ENCODE peak calls at places on chromosomes 12 and 14, in nine cellular contexts. X is CD4-positive, CD25-positive, alpha-beta regulatory T cell; N is HCT116; V is lung; J is naive thymus-derived CD4-positive, alpha-beta T cell; U is endothelial cell of umbilical vein; Q is left ventricle myocardium inferior; D is tibial artery; K is fibroblast of lung. G is an unnamed sample.

GRCh38 chr12:131347345-131347714 is 363.6 kb upstream of the SFSWAP start:
- DNase-seq in D (no peak), K (no peak), J (no peak), V (no peak), Q (no peak), X (no peak), N (no peak), U (no peak), G (no peak)

GRCh38 chr14:32217301-32217700 is 14.2 kb upstream of the RNU6-8 start:
- DNase-seq in Q (no peak), X (no peak), N (no peak), U (no peak), K (no peak), D (no peak), V (no peak), J (no peak), G (no peak)

GRCh38 chr14:93715279-93715927 is 72.9 kb downstream of the PRIMA1 start:
- DNase-seq in N (no peak), U (no peak), D (no peak), V (no peak), J (no peak), X (no peak), Q (no peak), K (no peak), G (no peak)

GRCh38 chr12:65657635-65658034 is 166.6 kb upstream of the HMGA2 start:
- DNase-seq in Q (no peak), V (no peak), N (no peak), J (no peak), U (no peak), X (no peak), D (no peak), K (peak; percentile 64), G (no peak)

GRCh38 chr12:6345319-6346071 is 3.6 kb upstream of the TNFRSF1A start:
- DNase-seq in Q (no peak), U (peak; percentile 94), N (peak; percentile 85), X (no peak), D (peak; percentile 94), K (peak; percentile 98), J (no peak), V (no peak), G (peak; percentile 97)

GRCh38 chr12:32706337-32707024 is 27.4 kb downstream of the DNM1L start:
- DNase-seq in Q (no peak), D (no peak), V (no peak), N (no peak), J (no peak), K (no peak), X (no peak), U (no peak), G (no peak)

GRCh38 chr12:132483208-132483607 is 6.7 kb upstream of the FBRSL1 start:
- DNase-seq in K (no peak), D (no peak), J (no peak), V (no peak), U (no peak), Q (no peak), X (no peak), N (no peak), G (no peak)

GRCh38 chr12:8527250-8528130 is 13.2 kb downstream of the CLEC4E start:
- DNase-seq in K (no peak), Q (no peak), V (no peak), D (no peak), J (no peak), N (no peak), X (no peak), U (no peak), G (no peak)

GRCh38 chr14:72292689-72293024 is 360.4 kb downstream of the RGS6 start:
- DNase-seq in X (no peak), K (no peak), V (no peak), D (no peak), Q (no peak), U (no peak), J (no peak), N (no peak), G (no peak)

GRCh38 chr12:96034631-96035282 is 630 bp downstream of the LTA4H start:
- DNase-seq in D (no peak), V (peak; percentile 43), J (no peak), K (peak; percentile 37), U (peak; percentile 52), Q (no peak), N (no peak), X (no peak), G (peak; percentile 14)

GRCh38 chr12:86264451-86265328 is 8.5 kb upstream of the MGAT4C start:
- DNase-seq in N (no peak), J (no peak), K (no peak), Q (peak; percentile 12), U (no peak), X (no peak), D (no peak), V (peak; percentile 57), G (no peak)

GRCh38 chr12:122250536-122250935 is 15.8 kb downstream of the VPS33A start:
- DNase-seq in J (no peak), V (no peak), U (no peak), N (no peak), X (no peak), Q (no peak), D (no peak), K (no peak), G (no peak)

GRCh38 chr12:124365726-124366430 is 71.0 kb downstream of the RFLNA start:
- DNase-seq in D (no peak), N (no peak), V (no peak), J (no peak), K (no peak), U (no peak), Q (no peak), X (no peak), G (no peak)

GRCh38 chr12:115709410-115710065 is 568.0 kb downstream of the MED13L start:
- DNase-seq in D (peak; percentile 89), V (no peak), U (no peak), X (no peak), J (no peak), Q (peak; percentile 70), K (no peak), N (no peak), G (no peak)

GRCh38 chr14:50772361-50772760 is 58.6 kb downstream of the NIN start:
- DNase-seq in D (no peak), U (no peak), Q (no peak), X (no peak), N (no peak), J (no peak), V (no peak), K (peak; percentile 91), G (peak; percentile 59)

GRCh38 chr12:113933201-113933786 is 32.8 kb downstream of the RBM19 start:
- DNase-seq in X (no peak), Q (no peak), D (no peak), K (peak; percentile 77), J (no peak), N (no peak), U (no peak), V (no peak), G (peak; percentile 89)

GRCh38 chr14:26598672-26599131 is 869 bp upstream of the NOVA1 start:
- DNase-seq in J (no peak), Q (no peak), D (no peak), U (no peak), K (no peak), V (no peak), N (no peak), X (no peak), G (no peak)
- H3K27ac ChIP-seq in J (no peak overlapping the region), Q (peak overlapping the region; percentile 81), D (peak overlapping the region; percentile 87), U (no peak overlapping the region), K (peak overlapping the region; percentile 50), V (peak overlapping the region; percentile 41), N (no peak overlapping the region), X (no peak overlapping the region), G (no peak overlapping the region)

GRCh38 chr14:95535226-95536021 is 574 bp downstream of the GLRX5 start:
- DNase-seq in D (no peak), X (no peak), K (no peak), V (no peak), U (peak; percentile 32), Q (no peak), N (no peak), J (no peak), G (no peak)

GRCh38 chr14:95533822-95534221 is 1.0 kb upstream of the GLRX5 start:
- DNase-seq in X (no peak), U (no peak), Q (no peak), N (no peak), K (no peak), V (no peak), D (no peak), J (no peak), G (no peak)

GRCh38 chr14:95537298-95538089 is 2.6 kb downstream of the GLRX5 start:
- DNase-seq in X (no peak), U (no peak), N (no peak), J (no peak), D (no peak), V (no peak), K (no peak), Q (no peak), G (no peak)

GRCh38 chr14:95534299-95535225 is at the start of gene GLRX5:
- DNase-seq in D (peak; percentile 100), X (peak; percentile 99), J (peak; percentile 99), N (peak; percentile 100), V (peak; percentile 99), K (peak; percentile 100), U (peak; percentile 100), Q (peak; percentile 97), G (peak; percentile 100)

GRCh38 chr14:95536036-95536577 is 1.3 kb downstream of the GLRX5 start:
- DNase-seq in K (no peak), Q (no peak), N (no peak), J (no peak), U (no peak), V (no peak), X (no peak), D (no peak), G (no peak)
- H3K27ac ChIP-seq in K (peak overlapping the region; percentile 75), Q (peak overlapping the region; percentile 87), N (peak overlapping the region; percentile 56), J (peak overlapping the region; percentile 83), U (no peak overlapping the region), V (peak overlapping the region; percentile 73), X (no peak overlapping the region), D (no peak overlapping the region), G (no peak overlapping the region)

DNA sequence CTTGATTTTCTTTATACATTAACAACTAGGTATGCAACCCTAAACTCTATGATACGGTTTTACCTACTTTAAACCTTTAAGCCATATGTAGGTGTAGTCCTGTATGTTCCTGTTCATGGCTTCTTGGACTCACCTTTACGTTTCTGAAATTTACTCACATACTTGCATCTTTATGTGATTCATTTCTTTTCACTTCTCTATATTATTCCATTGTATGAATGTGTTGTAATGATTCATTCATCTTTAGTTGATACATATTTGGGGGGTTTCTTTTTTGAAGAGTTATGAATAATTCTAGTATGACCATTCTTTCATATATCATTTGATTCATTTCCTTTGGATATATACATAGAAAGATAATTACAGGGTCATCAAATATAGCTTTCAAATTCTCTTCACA is 2.4 kb upstream of the TAS2R50 start:
- DNase-seq in V (no peak), N (no peak), Q (no peak), D (no peak), K (no peak), J (no peak), X (no peak), U (no peak), G (no peak)
- H3K27ac ChIP-seq in V (no peak overlapping the region), N (no peak overlapping the region), Q (no peak overlapping the region), D (no peak overlapping the region), K (no peak overlapping the region), J (no peak overlapping the region), X (no peak overlapping the region), U (no peak overlapping the region), G (no peak overlapping the region)

DNA sequence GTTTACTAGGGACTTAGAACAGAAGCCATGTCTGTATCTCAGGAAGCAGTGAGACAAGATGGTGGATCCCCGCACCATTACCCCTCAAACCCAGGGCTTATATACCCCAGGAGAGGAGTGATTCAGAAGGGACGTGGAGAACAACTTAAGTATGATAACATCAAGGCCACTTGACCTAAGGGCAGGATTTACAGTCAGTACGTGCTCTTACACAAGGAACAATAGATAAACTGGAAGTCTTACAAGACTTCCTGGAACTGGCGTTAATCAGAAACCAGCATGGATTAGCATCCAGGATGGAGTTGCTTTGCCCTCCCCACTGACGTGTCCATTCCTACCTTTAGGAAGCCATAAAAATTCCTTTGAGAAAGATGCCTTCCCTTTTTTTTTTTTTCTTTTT is 8.6 kb upstream of the ETFBKMT start:
- DNase-seq in K (no peak), J (no peak), Q (no peak), D (no peak), X (no peak), U (no peak), N (no peak), V (no peak), G (no peak)
- H3K27ac ChIP-seq in K (no peak overlapping the region), J (no peak overlapping the region), Q (peak overlapping the region; percentile 19), D (no peak overlapping the region), X (no peak overlapping the region), U (no peak overlapping the region), N (no peak overlapping the region), V (no peak overlapping the region), G (no peak overlapping the region)